ENCODE peak calls at places on chromosome 14, in four cellular contexts. Q, R, I and A are unnamed samples.

GRCh38 chr14:63672417-63673180 is 30.9 kb upstream of the WDR89 start:
- DNase-seq in Q (no peak), R (no peak), I (no peak), A (no peak)

GRCh38 chr14:24692382-24693352 is 58.7 kb upstream of the GZMB start:
- DNase-seq in Q (peak; percentile 89), R (no peak), I (no peak), A (peak; percentile 23)

GRCh38 chr14:69439516-69440270 is 41.2 kb downstream of the SLC39A9 start:
- DNase-seq in Q (peak; percentile 26), R (no peak), I (no peak), A (no peak)

GRCh38 chr14:28436821-28437220 is 329.8 kb upstream of the FOXG1 start:
- DNase-seq in Q (no peak), R (no peak), I (no peak), A (no peak)

GRCh38 chr14:99239661-99240092 is 32.3 kb downstream of the BCL11B start:
- DNase-seq in Q (no peak), R (no peak), I (no peak), A (no peak)

GRCh38 chr14:95683793-95684192 is 2.4 kb upstream of the TCL1B start:
- DNase-seq in Q (peak; percentile 82), R (no peak), I (no peak), A (no peak)

GRCh38 chr14:105075364-105076295 is 10.4 kb upstream of the GPR132 start:
- DNase-seq in Q (peak; percentile 70), R (no peak), I (no peak), A (no peak)

GRCh38 chr14:88791629-88792571 is 853 bp downstream of the EML5 start:
- DNase-seq in Q (peak; percentile 6), R (peak; percentile 4), I (no peak), A (no peak)

GRCh38 chr14:49920935-49921334 is 28.1 kb downstream of the ARF6 start:
- DNase-seq in Q (no peak), R (no peak), I (no peak), A (no peak)

GRCh38 chr14:75941030-75941429 is 40.8 kb downstream of the TGFB3 start:
- DNase-seq in Q (no peak), R (no peak), I (no peak), A (no peak)

GRCh38 chr14:48140804-48141203 is 465.4 kb upstream of the MDGA2 start:
- DNase-seq in Q (no peak), R (no peak), I (no peak), A (no peak)

GRCh38 chr14:54564071-54564798 is 2.7 kb upstream of the SAMD4A start:
- DNase-seq in Q (peak; percentile 33), R (no peak), I (no peak), A (peak; percentile 44)